ENCODE peak calls at places on chromosome 18, in four cellular contexts. One of them, this sample, is unnamed.

GRCh38 chr18:63344263-63344662 is 22.7 kb downstream of the KDSR start:
- DNase-seq in endothelial cell of umbilical vein: no peak
- DNase-seq in stomach: no peak
- DNase-seq in osteoblast: no peak
- DNase-seq in this sample: no peak

GRCh38 chr18:54388203-54389142 is 30.8 kb downstream of the C18orf54 start:
- DNase-seq in osteoblast: peak; percentile 53
- DNase-seq in endothelial cell of umbilical vein: peak; percentile 89
- DNase-seq in stomach: no peak
- DNase-seq in this sample: no peak

GRCh38 chr18:74906189-74906588 is 302.8 kb downstream of the PTGR3 start:
- DNase-seq in osteoblast: no peak
- DNase-seq in stomach: no peak
- DNase-seq in endothelial cell of umbilical vein: no peak
- DNase-seq in this sample: no peak

GRCh38 chr18:41972067-41973000 is 17.3 kb downstream of the PIK3C3 start:
- DNase-seq in endothelial cell of umbilical vein: no peak
- DNase-seq in stomach: no peak
- DNase-seq in osteoblast: no peak
- DNase-seq in this sample: no peak

GRCh38 chr18:2932247-2933181 is 80.4 kb downstream of the LPIN2 start:
- DNase-seq in stomach: no peak
- DNase-seq in osteoblast: no peak
- DNase-seq in endothelial cell of umbilical vein: peak; percentile 64
- DNase-seq in this sample: peak; percentile 27

GRCh38 chr18:44708451-44709083 is 27.9 kb downstream of the SETBP1 start:
- DNase-seq in endothelial cell of umbilical vein: peak; percentile 15
- DNase-seq in stomach: no peak
- DNase-seq in osteoblast: no peak
- DNase-seq in this sample: no peak

GRCh38 chr18:5944448-5944847 is 49.1 kb upstream of the TMEM200C start:
- DNase-seq in endothelial cell of umbilical vein: no peak
- DNase-seq in osteoblast: no peak
- DNase-seq in stomach: no peak
- DNase-seq in this sample: no peak

GRCh38 chr18:62398291-62398690 is 73.2 kb downstream of the TNFRSF11A start:
- DNase-seq in osteoblast: no peak
- DNase-seq in stomach: no peak
- DNase-seq in endothelial cell of umbilical vein: no peak
- DNase-seq in this sample: no peak

GRCh38 chr18:23719634-23720201 is 30.5 kb downstream of the LAMA3 start:
- DNase-seq in stomach: no peak
- DNase-seq in endothelial cell of umbilical vein: peak; percentile 88
- DNase-seq in osteoblast: no peak
- DNase-seq in this sample: no peak

GRCh38 chr18:59091204-59091603 is 48.5 kb upstream of the SEC11C start:
- DNase-seq in endothelial cell of umbilical vein: no peak
- DNase-seq in stomach: no peak
- DNase-seq in osteoblast: no peak
- DNase-seq in this sample: no peak

GRCh38 chr18:60506682-60507081 is 134.1 kb upstream of the MC4R start:
- DNase-seq in stomach: no peak
- DNase-seq in osteoblast: no peak
- DNase-seq in endothelial cell of umbilical vein: no peak
- DNase-seq in this sample: no peak

GRCh38 chr18:54742654-54743053 is 85.6 kb upstream of the RAB27B start:
- DNase-seq in stomach: peak; percentile 40
- DNase-seq in endothelial cell of umbilical vein: peak; percentile 37
- DNase-seq in osteoblast: peak; percentile 74
- DNase-seq in this sample: no peak

GRCh38 chr18:23137788-23138216 is 2.5 kb downstream of the CABLES1 start:
- DNase-seq in osteoblast: no peak
- DNase-seq in stomach: no peak
- DNase-seq in endothelial cell of umbilical vein: no peak
- DNase-seq in this sample: no peak

GRCh38 chr18:58241877-58242276 is 197.9 kb downstream of the NEDD4L start:
- DNase-seq in osteoblast: peak; percentile 92
- DNase-seq in endothelial cell of umbilical vein: no peak
- DNase-seq in stomach: no peak
- DNase-seq in this sample: no peak

GRCh38 chr18:47050468-47050867 is 15.0 kb upstream of the ELOA2 start:
- DNase-seq in stomach: no peak
- DNase-seq in osteoblast: no peak
- DNase-seq in endothelial cell of umbilical vein: peak; percentile 51
- DNase-seq in this sample: no peak

GRCh38 chr18:36734589-36734988 is 94.2 kb downstream of the TPGS2 start:
- DNase-seq in endothelial cell of umbilical vein: no peak
- DNase-seq in stomach: no peak
- DNase-seq in osteoblast: no peak
- DNase-seq in this sample: no peak

GRCh38 chr18:29184654-29185053 is 1007.7 kb upstream of the CDH2 start:
- DNase-seq in endothelial cell of umbilical vein: no peak
- DNase-seq in osteoblast: no peak
- DNase-seq in stomach: no peak
- DNase-seq in this sample: no peak

GRCh38 chr18:31506024-31506742 is 8.2 kb downstream of the DSG2 start:
- DNase-seq in osteoblast: no peak
- DNase-seq in stomach: no peak
- DNase-seq in endothelial cell of umbilical vein: peak; percentile 6
- DNase-seq in this sample: no peak

GRCh38 chr18:28626757-28627156 is 449.8 kb upstream of the CDH2 start:
- DNase-seq in stomach: no peak
- DNase-seq in osteoblast: no peak
- DNase-seq in endothelial cell of umbilical vein: no peak
- DNase-seq in this sample: no peak

GRCh38 chr18:25701821-25702220 is 349.9 kb upstream of the ZNF521 start:
- DNase-seq in endothelial cell of umbilical vein: no peak
- DNase-seq in osteoblast: no peak
- DNase-seq in stomach: no peak
- DNase-seq in this sample: no peak

GRCh38 chr18:59159986-59160385 is 20.3 kb downstream of the SEC11C start:
- DNase-seq in endothelial cell of umbilical vein: no peak
- DNase-seq in stomach: no peak
- DNase-seq in osteoblast: no peak
- DNase-seq in this sample: no peak

GRCh38 chr18:24837065-24837464 is 376.6 kb downstream of the HRH4 start:
- DNase-seq in endothelial cell of umbilical vein: no peak
- DNase-seq in stomach: no peak
- DNase-seq in osteoblast: peak; percentile 55
- DNase-seq in this sample: no peak

GRCh38 chr18:2919600-2919999 is 72.8 kb downstream of the EMILIN2 start:
- DNase-seq in endothelial cell of umbilical vein: no peak
- DNase-seq in osteoblast: no peak
- DNase-seq in stomach: no peak
- DNase-seq in this sample: no peak

GRCh38 chr18:70421471-70421870 is 132.6 kb downstream of the SOCS6 start:
- DNase-seq in osteoblast: no peak
- DNase-seq in endothelial cell of umbilical vein: peak; percentile 85
- DNase-seq in stomach: no peak
- DNase-seq in this sample: no peak

GRCh38 chr18:456361-456821 is 44.1 kb downstream of the COLEC12 start:
- DNase-seq in stomach: no peak
- DNase-seq in osteoblast: peak; percentile 61
- DNase-seq in endothelial cell of umbilical vein: no peak
- DNase-seq in this sample: no peak

GRCh38 chr18:36760598-36760997 is 68.2 kb downstream of the TPGS2 start:
- DNase-seq in stomach: no peak
- DNase-seq in endothelial cell of umbilical vein: no peak
- DNase-seq in osteoblast: no peak
- DNase-seq in this sample: no peak

GRCh38 chr18:59428018-59428417 is 69.0 kb upstream of the LMAN1 start:
- DNase-seq in osteoblast: no peak
- DNase-seq in stomach: no peak
- DNase-seq in endothelial cell of umbilical vein: no peak
- DNase-seq in this sample: no peak

GRCh38 chr18:50578651-50579050 is 18.8 kb downstream of the MAPK4 start:
- DNase-seq in osteoblast: no peak
- DNase-seq in endothelial cell of umbilical vein: no peak
- DNase-seq in stomach: no peak
- DNase-seq in this sample: no peak
- TF ChIP-seq CTCF in osteoblast: no peak
- TF ChIP-seq CTCF in endothelial cell of umbilical vein: no peak
- TF ChIP-seq CTCF in stomach: no peak
- TF ChIP-seq CTCF in this sample: no peak

GRCh38 chr18:50334546-50335152 is 40.2 kb upstream of the SKA1 start:
- DNase-seq in stomach: no peak
- DNase-seq in endothelial cell of umbilical vein: no peak
- DNase-seq in osteoblast: no peak
- DNase-seq in this sample: no peak

GRCh38 chr18:50341443-50341842 is 33.4 kb upstream of the SKA1 start:
- DNase-seq in stomach: no peak
- DNase-seq in osteoblast: no peak
- DNase-seq in endothelial cell of umbilical vein: no peak
- DNase-seq in this sample: no peak

GRCh38 chr18:50338122-50338521 is 36.7 kb upstream of the SKA1 start:
- DNase-seq in endothelial cell of umbilical vein: no peak
- DNase-seq in stomach: no peak
- DNase-seq in osteoblast: no peak
- DNase-seq in this sample: no peak

GRCh38 chr18:50340078-50340477 is 34.8 kb upstream of the SKA1 start:
- DNase-seq in osteoblast: no peak
- DNase-seq in endothelial cell of umbilical vein: no peak
- DNase-seq in stomach: no peak
- DNase-seq in this sample: no peak

DNA sequence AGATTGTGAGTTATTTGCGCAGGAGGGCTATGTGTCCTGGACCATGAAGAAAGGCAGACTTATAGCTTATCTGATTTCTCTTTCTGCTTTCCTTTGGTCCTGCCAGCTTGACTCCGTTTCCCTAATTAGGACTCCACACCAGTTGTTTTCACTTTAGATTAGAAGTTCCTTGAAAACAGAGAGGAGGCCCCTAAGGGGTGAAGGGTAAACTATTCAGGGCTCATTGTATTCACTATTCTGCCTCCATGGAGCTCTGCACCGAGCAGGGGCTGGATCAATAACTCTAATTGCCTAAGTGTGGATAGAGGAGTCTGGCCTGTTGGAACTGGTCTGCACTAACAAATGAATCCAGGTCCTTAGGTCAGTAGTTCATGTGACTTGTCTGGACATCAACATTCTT is 36.2 kb upstream of the SKA1 start:
- DNase-seq in osteoblast: no peak
- DNase-seq in stomach: no peak
- DNase-seq in endothelial cell of umbilical vein: no peak
- DNase-seq in this sample: no peak
- H3K27ac ChIP-seq in osteoblast: no peak overlapping the region
- H3K27ac ChIP-seq in stomach: no peak overlapping the region
- H3K27ac ChIP-seq in endothelial cell of umbilical vein: no peak overlapping the region
- H3K27ac ChIP-seq in this sample: no peak overlapping the region

DNA sequence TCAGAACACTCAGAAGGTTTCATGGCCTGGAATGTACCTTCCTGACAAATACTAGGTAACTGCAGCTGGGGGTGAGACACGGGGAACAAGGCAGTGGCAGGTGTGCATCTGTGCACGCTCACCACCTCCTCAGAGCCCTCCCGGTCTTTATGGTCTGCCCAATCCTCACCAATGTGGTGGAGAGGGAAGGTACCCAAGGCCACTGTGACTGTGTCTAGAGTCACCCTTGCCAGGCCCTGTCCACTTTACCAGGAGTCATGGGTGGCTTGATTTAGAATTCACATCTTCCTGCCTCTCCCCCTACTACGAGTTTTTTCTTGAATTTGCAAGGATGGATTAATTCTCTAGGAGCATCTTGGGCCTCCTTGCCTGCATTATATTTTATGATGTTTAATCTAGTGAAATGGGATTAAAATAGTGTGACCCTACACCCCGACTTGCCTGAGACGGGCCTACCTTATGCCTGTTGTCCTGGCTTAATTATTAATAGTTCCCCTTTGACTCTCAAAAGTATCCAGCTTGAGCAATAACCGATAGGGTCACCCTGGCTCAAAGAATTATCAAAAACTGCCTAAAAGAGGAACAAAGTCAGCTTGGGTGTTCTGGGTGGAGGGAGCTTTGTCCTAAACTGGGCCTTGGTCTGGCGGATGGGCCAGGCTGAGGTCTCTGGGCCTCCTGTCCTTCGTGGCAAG is 56.5 kb downstream of the ACAA2 start:
- DNase-seq in osteoblast: no peak
- DNase-seq in stomach: no peak
- DNase-seq in endothelial cell of umbilical vein: no peak
- DNase-seq in this sample: no peak
- H3K9me3 ChIP-seq in osteoblast: no peaks in the 10 kb centered on the region
- H3K9me3 ChIP-seq in stomach: no peaks in the 10 kb centered on the region
- H3K9me3 ChIP-seq in endothelial cell of umbilical vein: no peaks in the 10 kb centered on the region
- H3K9me3 ChIP-seq in this sample: no peaks in the 10 kb centered on the region

GRCh38 chr18:7755753-7756475 is 188.8 kb downstream of the PTPRM start:
- DNase-seq in endothelial cell of umbilical vein: peak; percentile 62
- DNase-seq in osteoblast: no peak
- DNase-seq in stomach: no peak
- DNase-seq in this sample: no peak
- TF ChIP-seq CTCF in endothelial cell of umbilical vein: peak; percentile 27
- TF ChIP-seq CTCF in osteoblast: peak; percentile 33
- TF ChIP-seq CTCF in stomach: no peak
- TF ChIP-seq CTCF in this sample: no peak

DNA sequence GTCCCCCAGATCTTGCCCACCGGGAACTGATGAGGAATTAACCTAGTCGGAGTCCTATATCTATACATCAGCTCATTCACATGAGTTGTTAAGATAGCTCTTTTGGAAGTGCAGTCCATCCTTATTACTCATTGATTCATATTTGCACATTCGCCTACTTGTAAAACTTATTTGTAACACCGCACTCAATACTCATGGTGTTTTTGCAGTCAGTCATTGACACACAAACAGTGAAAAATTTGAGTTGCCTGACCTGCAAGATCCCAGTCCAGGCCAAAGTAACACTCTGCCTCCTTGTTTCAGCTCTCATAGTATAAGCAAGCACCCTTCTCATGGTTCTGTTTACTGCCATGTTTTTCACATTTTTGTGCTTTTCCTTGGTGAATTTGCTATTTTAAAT is 180.6 kb downstream of the CTIF start:
- DNase-seq in stomach: no peak
- DNase-seq in osteoblast: peak; percentile 91
- DNase-seq in endothelial cell of umbilical vein: no peak
- DNase-seq in this sample: no peak
- H3K27ac ChIP-seq in stomach: no peak overlapping the region
- H3K27ac ChIP-seq in osteoblast: peak overlapping the region; percentile 57
- H3K27ac ChIP-seq in endothelial cell of umbilical vein: no peak overlapping the region
- H3K27ac ChIP-seq in this sample: no peak overlapping the region

GRCh38 chr18:48644029-48644428 is 105.2 kb downstream of the CTIF start:
- DNase-seq in endothelial cell of umbilical vein: no peak
- DNase-seq in osteoblast: no peak
- DNase-seq in stomach: no peak
- DNase-seq in this sample: no peak
- H3K9me3 ChIP-seq in endothelial cell of umbilical vein: no peaks in the 10 kb centered on the region
- H3K9me3 ChIP-seq in osteoblast: no peaks in the 10 kb centered on the region
- H3K9me3 ChIP-seq in stomach: no peaks in the 10 kb centered on the region
- H3K9me3 ChIP-seq in this sample: no peaks in the 10 kb centered on the region

This sample was measured in CD4-positive, alpha-beta T cell.